ENCODE peak calls at places on chromosomes 6 and 20, in four cellular contexts. F is ovary, O is cardiac fibroblast, Y is left ventricle myocardium inferior. C is an unnamed sample.

GRCh38 chr20:10433623-10434466 is at the start of gene MKKS:
- DNase-seq in F (peak), O (peak), Y (peak), C (peak)

GRCh38 chr20:1278323-1278660 is 12.2 kb downstream of the SNPH start:
- DNase-seq in F (no peak), O (no peak), Y (no peak), C (no peak)

GRCh38 chr6:42251911-42252637 is 34.4 kb upstream of the MRPS10 start:
- DNase-seq in F (peak), O (peak), Y (peak), C (no peak)

GRCh38 chr6:45533394-45533793 is 155.7 kb upstream of the SUPT3H start:
- DNase-seq in F (no peak), O (peak), Y (no peak), C (no peak)

GRCh38 chr20:37907677-37908397 is 4.9 kb downstream of the VSTM2L start:
- DNase-seq in F (no peak), O (peak), Y (no peak), C (peak)

GRCh38 chr20:44247676-44248419 is 740 bp downstream of the GDAP1L1 start:
- DNase-seq in F (peak), O (peak), Y (peak), C (peak)

GRCh38 chr6:89385156-89385667 is 26.9 kb downstream of the RRAGD start:
- DNase-seq in F (no peak), O (peak), Y (no peak), C (no peak)

GRCh38 chr6:34391711-34392496 is 565 bp downstream of the NUDT3 start:
- DNase-seq in F (peak), O (peak), Y (peak), C (peak)

GRCh38 chr6:43875849-43876572 is 106.0 kb downstream of the VEGFA start:
- DNase-seq in F (no peak), O (no peak), Y (no peak), C (no peak)

GRCh38 chr6:15121977-15122550 is 123.8 kb upstream of the JARID2 start:
- DNase-seq in F (no peak), O (no peak), Y (no peak), C (no peak)

GRCh38 chr6:15116889-15117288 is 129.0 kb upstream of the JARID2 start:
- DNase-seq in F (no peak), O (no peak), Y (no peak), C (no peak)

DNA sequence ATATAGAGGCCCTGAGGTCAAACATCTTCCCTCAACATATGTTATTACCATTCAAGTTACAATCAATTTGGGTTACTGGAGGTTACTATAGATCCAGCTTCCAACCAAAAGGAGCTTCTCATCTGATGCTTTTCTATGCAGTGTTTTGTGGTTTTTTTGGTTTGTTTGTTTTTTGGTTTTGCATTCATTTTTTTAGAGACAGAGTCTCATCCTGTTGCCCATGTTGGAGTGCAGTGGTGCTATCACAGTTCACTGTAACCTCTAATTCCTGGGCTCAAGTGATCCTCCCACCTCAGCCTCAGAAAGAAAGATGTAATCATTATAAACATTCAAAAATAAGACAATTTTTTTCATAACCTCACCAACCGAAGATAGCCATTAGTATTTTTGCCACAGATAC is 124.4 kb upstream of the JARID2 start:
- DNase-seq in F (no peak), O (no peak), Y (no peak), C (no peak)
- TF ChIP-seq CTCF in F (no peak), O (no peak), Y (no peak), C (no peak)

GRCh38 chr6:74574794-74575193 is 631.1 kb downstream of the COL12A1 start:
- DNase-seq in F (no peak), O (peak), Y (no peak), C (no peak)
- TF ChIP-seq CTCF in F (no peak), O (peak), Y (peak), C (peak)

GRCh38 chr6:13328076-13328874 is at the start of gene TBC1D7:
- DNase-seq in F (peak), O (peak), Y (peak), C (peak)
- TF ChIP-seq CTCF in F (no peak), O (peak), Y (peak), C (no peak)

GRCh38 chr20:17796096-17796563 is 96.4 kb downstream of the BANF2 start:
- DNase-seq in F (peak), O (peak), Y (peak), C (no peak)

GRCh38 chr20:17795449-17796095 is 95.8 kb downstream of the BANF2 start:
- DNase-seq in F (no peak), O (peak), Y (no peak), C (no peak)

GRCh38 chr20:17795003-17795402 is 95.2 kb downstream of the BANF2 start:
- DNase-seq in F (no peak), O (no peak), Y (no peak), C (no peak)

GRCh38 chr20:17793986-17794385 is 94.2 kb downstream of the BANF2 start:
- DNase-seq in F (no peak), O (no peak), Y (no peak), C (no peak)

DNA sequence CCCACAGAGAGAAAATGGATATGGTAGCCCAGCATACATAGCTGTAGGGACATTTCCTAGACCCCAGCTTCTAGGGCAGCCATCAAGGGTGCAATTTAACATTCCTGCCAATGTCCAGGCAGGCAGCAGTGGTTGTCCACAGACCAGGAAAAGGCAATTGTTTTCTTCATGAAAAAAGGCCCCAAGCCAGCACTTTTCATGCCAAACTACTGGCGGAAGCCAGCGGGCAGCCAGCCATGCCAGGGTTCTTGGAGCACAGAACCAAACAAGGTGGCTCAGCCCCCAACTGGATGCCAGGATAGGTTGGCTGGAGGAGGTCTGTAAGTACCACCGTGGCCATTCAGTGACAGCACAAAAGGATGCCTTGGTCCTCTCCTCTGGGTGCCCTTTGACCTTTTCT is 94.6 kb downstream of the BANF2 start:
- DNase-seq in F (no peak), O (no peak), Y (no peak), C (no peak)
- TF ChIP-seq CTCF in F (no peak), O (no peak), Y (no peak), C (no peak)

C was measured in mesothelial cell of epicardium.